ENCODE peak calls at places on chromosomes 11 and 22, in seven cellular contexts. L is RPMI8226; F is stomach; B is retina; T is H1; Y is activated naive CD8-positive, alpha-beta T cell treated with anti-CD3 and anti-CD28 coated beads, Interleukin-2, amount 50 U/mL, for 24 hours; I is AG09319. N is an unnamed sample.

GRCh38 chr11:30914143-30914762 is 328.1 kb upstream of the MPPED2 start:
- DNase-seq in L (peak), I (no peak), B (peak), T (peak), Y (peak), F (peak), N (peak)

GRCh38 chr22:47963660-47964059 is 1201.2 kb downstream of the TBC1D22A start:
- DNase-seq in L (no peak), I (no peak), Y (no peak), T (no peak), B (no peak), F (no peak), N (no peak)

GRCh38 chr22:36467946-36468345 is 13.5 kb downstream of the TXN2 start:
- DNase-seq in I (peak), L (peak), T (no peak), F (no peak), B (no peak), Y (peak), N (no peak)

GRCh38 chr11:65500262-65501004 is 1.6 kb downstream of the MALAT1 start:
- DNase-seq in T (no peak), F (no peak), L (peak), B (peak), I (no peak), Y (no peak), N (no peak)

GRCh38 chr11:65726660-65727059 is 6.1 kb upstream of the RNASEH2C start:
- DNase-seq in F (no peak), B (no peak), T (no peak), Y (no peak), I (no peak), L (no peak), N (no peak)

GRCh38 chr11:122778148-122778547 is 60.2 kb upstream of the CRTAM start:
- DNase-seq in I (no peak), T (no peak), F (no peak), Y (no peak), B (no peak), L (no peak), N (no peak)

GRCh38 chr11:134516529-134516928 is 104.5 kb upstream of the B3GAT1 start:
- DNase-seq in T (no peak), L (no peak), B (no peak), I (no peak), F (no peak), Y (no peak), N (no peak)

GRCh38 chr11:125062931-125063428 is at the start of gene SLC37A2:
- DNase-seq in Y (peak), I (no peak), B (peak), T (no peak), L (peak), F (peak), N (peak)

GRCh38 chr22:35749808-35750207 is 32.1 kb downstream of the APOL5 start:
- DNase-seq in B (no peak), T (no peak), L (no peak), I (peak), Y (no peak), F (no peak), N (no peak)